ENCODE peak calls at places on chromosomes 5 and 9, in nine cellular contexts. F is NCI-H2107; L is naive thymus-derived CD8-positive, alpha-beta T cell; I is NCI-H526; J is cardiac muscle cell; S is iris pigment epithelial cell; U is A549; R is nephron progenitor cell; P is iPS-NIHi11. H is an unnamed sample.

GRCh38 chr5:179869641-179870402 is 11.2 kb upstream of the MRNIP start:
- DNase-seq in F (no peak), L (no peak), I (no peak), J (no peak), S (no peak), U (no peak), R (no peak), P (no peak), H (no peak)

GRCh38 chr5:78915170-78915569 is 69.9 kb downstream of the ARSB start:
- DNase-seq in F (no peak), L (no peak), I (no peak), J (no peak), S (no peak), U (no peak), R (no peak), P (no peak), H (no peak)

GRCh38 chr5:171907731-171908343 is 98.6 kb downstream of the FBXW11 start:
- DNase-seq in F (peak), L (peak), I (peak), J (peak), S (peak), U (peak), R (peak), P (peak), H (peak)

GRCh38 chr9:136374183-136374575 is 710 bp upstream of the CARD9 start:
- DNase-seq in F (no peak), L (no peak), I (no peak), J (no peak), S (no peak), U (no peak), R (no peak), P (no peak), H (no peak)

GRCh38 chr9:133585481-133586367 is 23.5 kb downstream of the FAM163B start:
- DNase-seq in F (peak), L (no peak), I (peak), J (no peak), S (no peak), U (no peak), R (no peak), P (no peak), H (peak)

GRCh38 chr5:40781843-40782409 is 16.2 kb downstream of the PRKAA1 start:
- DNase-seq in F (no peak), L (no peak), I (no peak), J (peak), S (peak), U (no peak), R (no peak), P (no peak), H (no peak)

GRCh38 chr5:77960863-77961396 is 184.8 kb upstream of the TBCA start:
- DNase-seq in F (no peak), L (no peak), I (peak), J (no peak), S (no peak), U (no peak), R (no peak), P (no peak), H (peak)

GRCh38 chr5:51518607-51519006 is 135.4 kb downstream of the ISL1 start:
- DNase-seq in F (no peak), L (no peak), I (no peak), J (no peak), S (no peak), U (no peak), R (no peak), P (no peak), H (peak)

GRCh38 chr9:127493592-127494303 is 42.4 kb downstream of the LRSAM1 start:
- DNase-seq in F (no peak), L (no peak), I (no peak), J (no peak), S (no peak), U (no peak), R (no peak), P (no peak), H (no peak)

GRCh38 chr5:68033961-68034581 is 181.5 kb upstream of the PIK3R1 start:
- DNase-seq in F (no peak), L (no peak), I (no peak), J (peak), S (peak), U (no peak), R (no peak), P (no peak), H (peak)

GRCh38 chr5:112338681-112339337 is 80.3 kb downstream of the EPB41L4A start:
- DNase-seq in F (no peak), L (no peak), I (no peak), J (peak), S (peak), U (peak), R (no peak), P (peak), H (no peak)

GRCh38 chr5:68562308-68562707 is 346.8 kb downstream of the PIK3R1 start:
- DNase-seq in F (no peak), L (no peak), I (no peak), J (peak), S (peak), U (no peak), R (no peak), P (peak), H (peak)

GRCh38 chr9:16540996-16541668 is 329.3 kb downstream of the BNC2 start:
- DNase-seq in F (no peak), L (no peak), I (peak), J (no peak), S (peak), U (no peak), R (no peak), P (no peak), H (no peak)

GRCh38 chr9:134939080-134939733 is 21.5 kb upstream of the FCN1 start:
- DNase-seq in F (no peak), L (no peak), I (no peak), J (no peak), S (no peak), U (no peak), R (no peak), P (no peak), H (no peak)

GRCh38 chr9:116027096-116027495 is 126.5 kb upstream of the PAPPA start:
- DNase-seq in F (no peak), L (no peak), I (no peak), J (peak), S (peak), U (peak), R (no peak), P (peak), H (peak)

H was measured in left kidney.